ENCODE peak calls at places on chromosomes 13 and 19, in five cellular contexts. R, M, T, W and I are unnamed samples.

GRCh38 chr19:12610540-12611360 is at the start of the genes ZNF490 and ZNF791:
- DNase-seq in R (peak), M (peak), T (peak), W (peak), I (peak)

GRCh38 chr19:38735257-38735686 is 9.0 kb downstream of the CAPN12 start:
- DNase-seq in R (peak), M (no peak), T (peak), W (no peak), I (no peak)

GRCh38 chr19:4742717-4743646 is 19.3 kb upstream of the DPP9 start:
- DNase-seq in R (peak), M (no peak), T (no peak), W (no peak), I (no peak)

GRCh38 chr19:46133101-46133627 is 8.7 kb upstream of the IGFL3 start:
- DNase-seq in R (peak), M (peak), T (no peak), W (peak), I (no peak)

GRCh38 chr13:93875527-93875926 is 604.0 kb downstream of the DCT start:
- DNase-seq in R (peak), M (no peak), T (no peak), W (no peak), I (no peak)

GRCh38 chr13:89862691-89863036 is 1484.8 kb upstream of the MIR17HG start:
- DNase-seq in R (no peak), M (no peak), T (no peak), W (no peak), I (peak)

GRCh38 chr19:2289714-2290435 is 7.9 kb upstream of the PEAK3 start:
- DNase-seq in R (peak), M (peak), T (peak), W (no peak), I (peak)

GRCh38 chr19:55958356-55958755 is 10.7 kb downstream of the NLRP8 start:
- DNase-seq in R (no peak), M (no peak), T (no peak), W (peak), I (no peak)

GRCh38 chr13:36981156-36981743 is 17.9 kb downstream of the ALG5 start:
- DNase-seq in R (peak), M (no peak), T (no peak), W (no peak), I (no peak)